ENCODE peak calls at places on chromosomes 5 and 9, in six cellular contexts. Z, O, S, K, M and F are unnamed samples.

GRCh38 chr9:34503406-34503805 is 19.4 kb downstream of the ENHO start:
- DNase-seq in Z (no peak), O (no peak), S (no peak), K (no peak), M (no peak), F (no peak)

GRCh38 chr9:78014776-78015175 is 16.8 kb downstream of the GNAQ start:
- DNase-seq in Z (no peak), O (no peak), S (no peak), K (no peak), M (no peak), F (peak)

GRCh38 chr9:98520221-98520920 is 188.4 kb downstream of the GABBR2 start:
- DNase-seq in Z (no peak), O (no peak), S (no peak), K (no peak), M (no peak), F (peak)

GRCh38 chr9:122028089-122028488 is 65.0 kb downstream of the TTLL11 start:
- DNase-seq in Z (no peak), O (no peak), S (no peak), K (no peak), M (no peak), F (no peak)

GRCh38 chr9:93304574-93305496 is 120.9 kb downstream of the WNK2 start:
- DNase-seq in Z (peak), O (no peak), S (peak), K (peak), M (peak), F (peak)

GRCh38 chr9:134895849-134896833 is 15.5 kb downstream of the FCN2 start:
- DNase-seq in Z (no peak), O (peak), S (no peak), K (peak), M (peak), F (peak)

GRCh38 chr5:3068401-3068800 is 316.9 kb upstream of the IRX2 start:
- DNase-seq in Z (no peak), O (no peak), S (no peak), K (no peak), M (no peak), F (no peak)

GRCh38 chr9:14415947-14416346 is 102.0 kb upstream of the NFIB start:
- DNase-seq in Z (no peak), O (peak), S (no peak), K (no peak), M (no peak), F (peak)

GRCh38 chr9:93091056-93091452 is 5.0 kb upstream of the CARD19 start:
- DNase-seq in Z (peak), O (no peak), S (no peak), K (no peak), M (no peak), F (no peak)

GRCh38 chr5:78779262-78779661 is 130.7 kb upstream of the LHFPL2 start:
- DNase-seq in Z (no peak), O (no peak), S (no peak), K (no peak), M (no peak), F (no peak)

GRCh38 chr5:96963267-96963666 is 27.4 kb downstream of the LNPEP start:
- DNase-seq in Z (peak), O (no peak), S (peak), K (peak), M (no peak), F (peak)

GRCh38 chr9:17075758-17076485 is 58.9 kb upstream of the CNTLN start:
- DNase-seq in Z (no peak), O (no peak), S (no peak), K (no peak), M (no peak), F (no peak)

GRCh38 chr9:15104826-15105420 is 194.7 kb upstream of the FREM1 start:
- DNase-seq in Z (no peak), O (peak), S (peak), K (no peak), M (no peak), F (no peak)

GRCh38 chr5:141941307-141941706 is 16.7 kb downstream of the PCDH12 start:
- DNase-seq in Z (no peak), O (no peak), S (no peak), K (no peak), M (no peak), F (no peak)

GRCh38 chr5:67059747-67060490 is 136.7 kb downstream of the CD180 start:
- DNase-seq in Z (no peak), O (peak), S (no peak), K (no peak), M (no peak), F (peak)

GRCh38 chr5:106894964-106895363 is 775.8 kb downstream of the EFNA5 start:
- DNase-seq in Z (no peak), O (no peak), S (no peak), K (no peak), M (no peak), F (peak)

GRCh38 chr9:133897675-133898074 is 94.4 kb downstream of the VAV2 start:
- DNase-seq in Z (no peak), O (no peak), S (no peak), K (no peak), M (no peak), F (no peak)

GRCh38 chr9:34986541-34987047 is 3.0 kb upstream of the DNAJB5 start:
- DNase-seq in Z (no peak), O (no peak), S (no peak), K (peak), M (no peak), F (no peak)

GRCh38 chr5:113235884-113236283 is 198.9 kb downstream of the TSSK1B start:
- DNase-seq in Z (no peak), O (no peak), S (no peak), K (no peak), M (no peak), F (no peak)

GRCh38 chr9:71514344-71514975 is 253.9 kb downstream of the CEMIP2 start:
- DNase-seq in Z (no peak), O (no peak), S (no peak), K (no peak), M (no peak), F (no peak)

GRCh38 chr5:53017794-53018391 is 28.7 kb downstream of the ITGA2 start:
- DNase-seq in Z (no peak), O (no peak), S (no peak), K (no peak), M (no peak), F (no peak)

GRCh38 chr5:178057839-178058238 is 55.5 kb upstream of the N4BP3 start:
- DNase-seq in Z (no peak), O (no peak), S (no peak), K (no peak), M (no peak), F (no peak)

GRCh38 chr5:40834391-40834848 is 602 bp downstream of the RPL37 start:
- DNase-seq in Z (no peak), O (no peak), S (no peak), K (peak), M (peak), F (no peak)

GRCh38 chr9:2216591-2216990 is 201.4 kb downstream of the SMARCA2 start:
- DNase-seq in Z (no peak), O (no peak), S (no peak), K (no peak), M (no peak), F (no peak)

GRCh38 chr5:21236896-21237830 is 1249.2 kb upstream of the CDH18 start:
- DNase-seq in Z (no peak), O (no peak), S (no peak), K (no peak), M (no peak), F (peak)

GRCh38 chr9:109520475-109521132 is 22.5 kb upstream of the PTPN3 start:
- DNase-seq in Z (peak), O (peak), S (peak), K (no peak), M (peak), F (peak)

GRCh38 chr9:79974806-79975422 is 403.1 kb downstream of the TLE4 start:
- DNase-seq in Z (no peak), O (no peak), S (no peak), K (no peak), M (peak), F (no peak)

GRCh38 chr5:98865690-98866089 is 63.1 kb downstream of the CHD1 start:
- DNase-seq in Z (no peak), O (no peak), S (no peak), K (no peak), M (no peak), F (no peak)

DNA sequence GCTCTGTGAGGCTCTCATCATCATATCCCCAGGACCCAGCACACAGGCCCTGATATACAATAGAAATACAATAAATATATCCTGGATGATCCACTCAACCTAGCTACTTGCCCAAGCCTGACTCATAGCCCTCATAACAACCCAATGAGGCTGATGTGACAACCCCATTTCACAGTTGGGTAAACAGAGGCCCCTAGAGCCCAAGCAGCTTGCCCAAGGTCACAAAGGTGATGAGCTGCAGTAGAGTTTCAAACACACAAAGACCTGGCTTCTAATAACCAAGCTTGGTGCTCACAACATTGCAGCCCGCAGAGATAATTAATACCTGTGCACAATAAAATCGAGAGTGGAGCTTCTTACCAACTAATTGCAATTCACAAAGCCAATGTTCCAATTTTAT is 3.2 kb upstream of the AKNA start:
- DNase-seq in Z (no peak), O (no peak), S (no peak), K (no peak), M (no peak), F (no peak)
- H3K4me3 ChIP-seq in Z (no peak), O (no peak), S (no peak), K (no peak), M (no peak), F (no peak)

GRCh38 chr9:95045751-95046150 is 271.8 kb downstream of the FANCC start:
- DNase-seq in Z (no peak), O (no peak), S (no peak), K (no peak), M (peak), F (no peak)

GRCh38 chr9:95048225-95049087 is 269.1 kb downstream of the FANCC start:
- DNase-seq in Z (no peak), O (no peak), S (peak), K (peak), M (peak), F (no peak)

GRCh38 chr9:95043826-95044225 is 273.7 kb downstream of the FANCC start:
- DNase-seq in Z (no peak), O (no peak), S (no peak), K (no peak), M (no peak), F (no peak)

GRCh38 chr9:95047452-95048224 is 269.9 kb downstream of the FANCC start:
- DNase-seq in Z (no peak), O (no peak), S (no peak), K (no peak), M (no peak), F (no peak)

DNA sequence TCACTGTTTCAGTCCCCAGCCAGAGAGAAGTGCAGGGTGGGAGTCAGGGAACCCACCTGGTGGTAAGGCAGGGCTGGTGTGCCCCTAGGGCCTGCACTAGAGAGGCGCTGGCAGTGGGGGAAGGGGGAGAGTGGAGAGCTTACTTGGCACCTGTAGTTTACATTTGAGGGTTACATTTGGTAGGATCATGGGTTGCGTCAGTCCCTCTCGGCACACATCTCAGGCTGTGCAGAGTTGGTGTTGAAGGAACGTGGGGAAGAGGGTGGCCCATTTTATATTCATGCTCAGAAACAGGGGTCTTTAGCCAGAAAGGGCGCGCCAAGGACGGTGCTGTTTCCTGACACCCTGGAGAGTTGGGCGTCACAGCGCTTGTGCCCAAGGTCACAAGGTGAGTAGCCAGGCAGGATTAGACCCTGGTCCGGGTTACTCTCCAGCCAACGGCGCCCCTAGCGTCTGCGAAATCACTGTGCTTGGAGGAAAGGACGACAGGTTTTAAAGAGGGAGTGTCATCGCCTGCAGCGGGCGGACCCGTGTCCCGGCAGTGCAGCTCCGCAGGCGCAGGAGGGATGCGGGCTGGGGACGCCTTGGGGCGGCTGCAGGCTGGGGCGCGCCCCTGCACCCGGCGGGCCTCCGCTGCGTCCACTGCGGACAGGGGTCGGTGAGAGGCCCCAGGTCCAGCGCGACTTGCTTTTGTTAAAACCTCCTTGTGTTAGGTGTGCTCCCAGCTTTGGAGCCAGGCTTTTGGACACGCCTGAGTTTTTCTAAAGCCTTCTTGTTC is 272.6 kb downstream of the FANCC start:
- DNase-seq in Z (no peak), O (no peak), S (no peak), K (no peak), M (peak), F (no peak)
- H3K4me3 ChIP-seq in Z (peak), O (no peak), S (no peak), K (peak), M (peak), F (no peak)

DNA sequence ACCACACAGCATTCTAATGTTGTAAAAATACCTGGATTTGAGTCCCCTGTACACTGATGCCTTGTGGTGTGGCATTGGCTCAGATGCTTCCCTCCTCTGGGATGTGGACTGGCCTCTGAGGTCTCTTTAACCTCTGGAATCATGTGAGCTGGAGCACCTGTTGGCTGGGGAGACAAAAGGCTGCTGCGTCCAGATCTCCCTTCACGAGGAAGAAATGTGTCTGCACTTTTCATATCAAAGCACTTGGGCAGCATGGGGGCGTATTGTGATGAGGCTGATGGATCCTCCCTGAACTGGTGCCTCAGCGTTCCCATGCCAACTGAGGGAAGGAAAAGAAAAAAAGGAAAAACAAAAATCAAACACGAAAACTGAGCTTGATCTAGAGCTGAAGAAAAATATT is 26.0 kb downstream of the GRIA1 start:
- DNase-seq in Z (no peak), O (no peak), S (no peak), K (no peak), M (no peak), F (no peak)
- H3K4me3 ChIP-seq in Z (no peak), O (no peak), S (no peak), K (no peak), M (no peak), F (no peak)

DNA sequence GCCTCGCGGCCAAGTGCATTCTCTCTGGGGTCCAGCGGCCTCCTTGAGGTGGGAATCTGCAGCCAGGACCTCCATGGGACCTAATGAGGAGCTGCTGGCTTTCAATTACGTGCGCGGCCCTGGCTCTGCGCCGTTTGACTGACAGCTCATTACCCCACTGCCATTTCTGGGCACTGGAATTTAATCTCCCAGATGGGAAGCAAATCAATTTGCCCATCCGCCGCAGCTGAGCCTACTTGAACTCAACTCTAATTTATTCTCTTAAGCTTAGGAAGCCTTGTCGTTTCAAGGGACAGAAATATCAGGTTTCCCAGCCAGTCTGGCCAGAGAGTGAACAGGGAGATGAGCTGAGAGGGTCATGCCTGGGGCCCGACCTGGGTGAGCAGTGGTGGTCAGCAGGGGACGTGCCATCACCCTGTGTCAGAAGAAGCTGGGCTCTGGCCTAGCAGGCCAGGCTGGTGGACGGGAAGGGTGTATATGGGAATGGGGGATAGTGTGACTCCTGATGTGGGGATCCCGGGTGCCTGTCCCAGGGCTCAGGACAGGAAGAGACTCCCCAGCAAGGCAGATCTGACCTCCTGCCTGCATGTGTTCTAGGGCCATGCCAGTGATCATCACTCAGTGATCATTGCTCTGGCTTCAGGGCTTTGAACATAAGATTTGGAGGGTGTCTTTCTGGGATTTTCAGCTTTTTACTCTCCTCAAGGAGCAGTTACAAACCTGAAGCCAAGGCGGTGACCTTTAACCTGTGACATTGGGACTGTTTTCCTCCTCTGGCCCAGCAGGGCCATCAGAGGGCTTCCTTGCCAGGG is 69.7 kb downstream of the MACROH2A1 start:
- DNase-seq in Z (no peak), O (no peak), S (no peak), K (no peak), M (no peak), F (no peak)
- H3K4me3 ChIP-seq in Z (no peak), O (no peak), S (no peak), K (no peak), M (no peak), F (no peak)

GRCh38 chr9:131843989-131844744 is 104.3 kb upstream of the RAPGEF1 start:
- DNase-seq in Z (no peak), O (no peak), S (no peak), K (no peak), M (no peak), F (no peak)
- H3K4me3 ChIP-seq in Z (no peak), O (no peak), S (no peak), K (no peak), M (no peak), F (no peak)

GRCh38 chr5:157205708-157206107 is 25.1 kb downstream of the ITK start:
- DNase-seq in Z (no peak), O (no peak), S (no peak), K (no peak), M (no peak), F (no peak)
- H3K4me3 ChIP-seq in Z (no peak), O (no peak), S (no peak), K (no peak), M (no peak), F (no peak)